ENCODE peak calls at places on chromosomes 13 and 19, in five cellular contexts. H, B, I, U and D are unnamed samples. For H3K9me3, the result is how much of the 10 kb centered on the place peaks cover.

GRCh38 chr13:94968040-94968756 is 255.9 kb upstream of the SOX21 start:
- DNase-seq in B (no peak), U (no peak), H (no peak), I (no peak), D (no peak)

GRCh38 chr13:106814389-106814903 is 246.5 kb upstream of the ARGLU1 start:
- DNase-seq in H (no peak), B (no peak), U (no peak), I (no peak), D (no peak)

GRCh38 chr13:44801990-44802389 is 187.3 kb downstream of the NUFIP1 start:
- DNase-seq in B (no peak), H (no peak), I (no peak), U (no peak), D (peak)

GRCh38 chr19:3319643-3320353 is 46.6 kb upstream of the NFIC start:
- DNase-seq in B (no peak), H (peak), U (no peak), I (no peak), D (no peak)

GRCh38 chr13:44646044-44646443 is 69.9 kb upstream of the TSC22D1 start:
- DNase-seq in U (no peak), B (no peak), I (no peak), H (no peak), D (no peak)

GRCh38 chr13:97259787-97260641 is 37.9 kb downstream of the MBNL2 start:
- DNase-seq in H (no peak), U (no peak), B (no peak), I (peak), D (no peak)

GRCh38 chr13:105655046-105655445 is 880.4 kb downstream of the EFNB2 start:
- DNase-seq in B (no peak), H (no peak), I (no peak), U (no peak), D (no peak)

GRCh38 chr13:80177327-80177726 is 163.6 kb downstream of the SPRY2 start:
- DNase-seq in U (no peak), H (no peak), I (no peak), B (no peak), D (no peak)

GRCh38 chr13:73556902-73557301 is 498.1 kb downstream of the KLF5 start:
- DNase-seq in B (no peak), H (no peak), I (no peak), U (no peak), D (no peak)

GRCh38 chr13:23473236-23473635 is 39.7 kb upstream of the SACS start:
- DNase-seq in H (no peak), I (no peak), B (no peak), U (no peak), D (no peak)

DNA sequence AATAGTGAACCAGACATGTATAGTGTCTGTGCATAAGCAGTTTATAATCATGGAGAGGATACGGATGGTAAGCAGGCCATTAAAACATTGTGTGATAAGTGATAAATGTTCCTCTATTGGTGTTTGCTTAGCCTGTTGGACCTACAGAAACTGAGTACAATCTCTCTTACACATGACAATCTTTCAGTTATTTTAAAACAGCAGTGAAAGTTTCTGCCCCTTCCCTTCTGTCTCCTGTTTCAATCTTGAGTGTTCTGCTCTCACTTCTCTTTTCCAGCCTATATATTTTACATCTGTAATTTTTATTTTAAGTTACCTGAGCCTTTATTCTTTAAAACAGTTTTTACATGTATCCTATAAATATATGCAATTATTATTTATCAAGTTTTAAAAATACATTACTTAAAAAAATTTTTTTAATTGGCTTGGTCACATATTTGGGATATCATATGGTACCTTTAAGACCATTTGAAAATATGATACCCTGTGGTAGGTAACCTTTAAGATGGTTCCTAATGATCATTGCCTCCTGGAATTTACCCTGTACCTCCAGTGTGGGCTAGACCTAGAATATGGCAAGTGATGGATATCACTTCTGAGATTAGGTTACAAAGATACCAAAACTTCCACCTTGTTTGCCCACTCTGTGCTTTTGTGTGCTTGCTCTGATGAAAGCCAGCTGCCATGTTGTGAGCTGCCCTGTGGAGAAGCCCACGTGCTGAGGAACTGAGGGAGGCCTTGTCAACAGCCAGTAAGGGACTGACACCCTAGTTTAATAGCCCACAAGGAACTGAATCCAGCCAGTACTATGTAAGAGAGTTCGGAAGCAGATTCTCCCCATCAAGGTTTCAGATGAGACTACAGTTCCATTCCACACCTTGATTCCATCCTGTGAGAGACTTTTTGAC is 99.3 kb downstream of the DHRS12 start:
- DNase-seq in I (no peak), H (no peak), B (no peak), U (no peak), D (no peak)
- H3K27ac ChIP-seq in I (no peak), H (no peak), B (no peak), U (no peak), D (no peak)

DNA sequence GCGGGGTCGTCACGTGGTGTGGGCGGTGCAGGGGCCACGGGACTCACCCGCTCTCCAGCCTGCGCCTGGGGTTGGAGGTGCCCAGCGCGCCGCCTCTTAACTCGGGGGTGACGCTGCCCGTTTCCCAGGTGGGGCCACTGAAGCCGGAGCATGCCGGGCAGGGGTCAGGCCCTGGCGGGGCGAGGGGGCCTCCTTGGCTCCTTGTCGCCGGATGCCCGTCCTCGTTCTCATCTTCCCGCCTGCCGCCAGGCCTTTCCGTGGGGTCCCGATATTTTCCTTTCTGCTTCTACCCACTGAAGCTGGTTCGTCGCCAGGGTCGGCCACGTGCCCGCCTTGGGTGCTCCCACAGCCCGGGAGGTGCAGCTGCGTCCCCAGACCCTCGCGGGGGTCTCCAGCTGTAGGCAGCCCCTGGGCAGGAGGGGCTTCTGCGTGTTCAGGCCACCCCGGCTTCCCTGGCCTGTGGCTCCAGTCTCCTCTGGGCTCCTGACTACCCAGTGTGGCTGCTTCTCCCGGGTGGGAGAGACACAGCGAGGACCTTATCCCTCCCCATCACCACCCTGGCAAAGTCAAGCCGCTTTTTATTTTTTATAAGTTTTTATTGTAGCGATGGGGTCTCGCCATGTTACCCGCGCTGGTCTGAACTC is 768 bp downstream of the FAM174C start:
- DNase-seq in B (no peak), I (no peak), H (no peak), U (no peak), D (no peak)
- TF ChIP-seq POLR2A in B (no peak), I (no peak), H (no peak), U (peak), D (no peak)

GRCh38 chr19:9407827-9408226 is 27.5 kb downstream of the ZNF266 start:
- DNase-seq in B (no peak), I (no peak), H (no peak), U (no peak), D (no peak)
- H3K9me3 ChIP-seq in B (under half), I (under half), H (half or more), U (under half), D (half or more)

GRCh38 chr13:43110658-43111057 is 87.3 kb downstream of the DNAJC15 start:
- DNase-seq in U (no peak), I (no peak), H (no peak), B (no peak), D (no peak)
- H3K27ac ChIP-seq in U (no peak), I (no peak), H (no peak), B (no peak), D (no peak)

GRCh38 chr19:18558595-18558994 is 925 bp downstream of the KXD1 start:
- DNase-seq in I (no peak), U (no peak), H (no peak), B (no peak), D (no peak)
- TF ChIP-seq POLR2A in I (no peak), U (no peak), H (no peak), B (no peak), D (no peak)

DNA sequence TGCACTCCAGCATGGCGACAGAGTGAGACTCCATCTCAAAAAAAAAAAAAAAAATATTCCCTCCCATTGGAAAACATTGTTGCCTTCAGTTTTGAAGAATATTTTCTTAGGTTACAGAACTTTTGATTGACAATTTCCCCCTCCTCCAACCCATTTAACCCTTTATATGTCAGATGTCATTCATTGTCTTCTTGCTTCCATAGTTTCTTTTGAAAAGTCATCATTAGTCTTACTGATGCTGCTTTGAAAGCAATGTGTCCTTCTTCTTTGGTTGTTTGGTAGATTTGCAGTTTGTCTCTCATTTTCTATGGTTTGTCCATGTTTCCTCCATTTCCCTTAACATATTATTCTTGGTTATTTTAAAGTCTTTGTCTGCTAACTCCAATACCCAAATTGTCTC is 25.4 kb downstream of the ZNF558 start:
- DNase-seq in I (no peak), U (no peak), B (no peak), H (no peak), D (no peak)
- H3K9me3 ChIP-seq in I (under half), U (under half), B (half or more), H (half or more), D (half or more)

DNA sequence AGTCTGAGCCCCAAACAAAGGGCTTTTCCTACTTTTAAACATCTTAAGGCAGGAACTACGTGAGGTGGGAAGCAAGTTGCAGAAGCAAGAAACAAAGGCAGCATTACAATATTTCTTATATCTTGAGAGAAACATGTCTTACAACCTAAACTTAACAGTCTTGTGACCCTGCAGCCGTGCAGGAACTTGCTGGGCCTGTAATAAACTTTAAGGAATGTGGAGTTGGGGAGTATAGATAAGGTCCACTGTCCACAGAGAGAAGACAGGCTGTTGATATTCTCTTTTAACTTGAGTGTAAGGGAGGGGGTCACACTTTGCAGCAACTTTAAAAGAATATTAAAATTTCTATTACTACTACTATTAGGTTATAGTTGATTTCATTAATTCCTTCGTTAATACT is 214.6 kb upstream of the HTR2A start:
- DNase-seq in H (no peak), B (no peak), I (no peak), U (no peak), D (no peak)
- H3K27ac ChIP-seq in H (no peak), B (no peak), I (no peak), U (no peak), D (no peak)

GRCh38 chr19:10872551-10873107 is 1.3 kb downstream of the CARM1 start:
- DNase-seq in I (no peak), U (no peak), B (no peak), H (no peak), D (no peak)

GRCh38 chr19:10870955-10871603 is at the start of gene CARM1:
- DNase-seq in I (peak), U (peak), H (peak), B (peak), D (peak)

GRCh38 chr19:10874019-10874418 is 2.7 kb downstream of the CARM1 start:
- DNase-seq in U (no peak), B (no peak), I (no peak), H (no peak), D (no peak)

GRCh38 chr19:10870501-10870954 is 825 bp upstream of the CARM1 start:
- DNase-seq in B (no peak), H (no peak), U (no peak), I (no peak), D (no peak)

GRCh38 chr19:10871711-10872550 is 578 bp downstream of the CARM1 start:
- DNase-seq in U (peak), B (peak), I (peak), H (peak), D (peak)
- TF ChIP-seq POLR2A in U (no peak), B (no peak), I (no peak), H (no peak), D (no peak)